ENCODE peak calls at places on chromosomes 3 and 15, in seven cellular contexts. L is choroid plexus epithelial cell, P is foreskin fibroblast, R is upper lobe of right lung, F is WTC11, E is GM20000, N is NB4. H is an unnamed sample.

GRCh38 chr3:89635137-89635536 is 527.7 kb downstream of the EPHA3 start:
- DNase-seq in L (no peak), P (no peak), R (no peak), F (no peak), E (no peak), N (no peak), H (no peak)

GRCh38 chr3:146368882-146369523 is 100.4 kb downstream of the PLSCR2 start:
- DNase-seq in L (no peak), P (no peak), R (no peak), F (no peak), E (no peak), N (no peak), H (no peak)

GRCh38 chr3:123750659-123751420 is 133.3 kb downstream of the MYLK start:
- DNase-seq in L (peak), P (peak), R (no peak), F (no peak), E (no peak), N (no peak), H (no peak)

GRCh38 chr15:49084285-49084570 is 38.0 kb upstream of the SECISBP2L start:
- DNase-seq in L (no peak), P (no peak), R (no peak), F (no peak), E (no peak), N (no peak), H (no peak)

GRCh38 chr3:70245746-70246525 is 66.5 kb downstream of the MDFIC2 start:
- DNase-seq in L (no peak), P (no peak), R (no peak), F (no peak), E (no peak), N (no peak), H (no peak)

GRCh38 chr3:23712656-23713559 is 92.8 kb upstream of the UBE2E1 start:
- DNase-seq in L (peak), P (peak), R (no peak), F (peak), E (no peak), N (no peak), H (no peak)

GRCh38 chr15:81113861-81114261 is 20.2 kb upstream of the CFAP161 start:
- DNase-seq in L (peak), P (no peak), R (no peak), F (no peak), E (no peak), N (no peak), H (no peak)

GRCh38 chr15:38260077-38260476 is 7.4 kb downstream of the SPRED1 start:
- DNase-seq in L (peak), P (peak), R (no peak), F (no peak), E (no peak), N (no peak), H (no peak)

GRCh38 chr3:24450142-24450932 is 44.3 kb downstream of the THRB start:
- DNase-seq in L (no peak), P (no peak), R (no peak), F (no peak), E (no peak), N (no peak), H (no peak)

GRCh38 chr3:121473001-121473400 is 72.8 kb downstream of the POLQ start:
- DNase-seq in L (no peak), P (no peak), R (no peak), F (no peak), E (no peak), N (no peak), H (no peak)

GRCh38 chr15:64369078-64369607 is 12.1 kb downstream of the PCLAF start:
- DNase-seq in L (peak), P (peak), R (no peak), F (no peak), E (no peak), N (no peak), H (no peak)

GRCh38 chr15:90351479-90352108 is 490 bp upstream of the ZNF774 start:
- DNase-seq in L (no peak), P (no peak), R (peak), F (peak), E (peak), N (no peak), H (no peak)

GRCh38 chr15:48675436-48675835 is 29.9 kb upstream of the FBN1 start:
- DNase-seq in L (no peak), P (peak), R (no peak), F (no peak), E (no peak), N (no peak), H (no peak)

GRCh38 chr15:70698412-70698811 is 64.9 kb downstream of the UACA start:
- DNase-seq in L (no peak), P (no peak), R (no peak), F (no peak), E (no peak), N (no peak), H (no peak)

GRCh38 chr3:31695280-31696008 is 162.7 kb downstream of the STT3B start:
- DNase-seq in L (peak), P (no peak), R (no peak), F (peak), E (peak), N (peak), H (no peak)

GRCh38 chr15:73872370-73872769 is 994 bp upstream of the TBC1D21 start:
- DNase-seq in L (peak), P (peak), R (no peak), F (no peak), E (no peak), N (no peak), H (no peak)

GRCh38 chr3:27357665-27358258 is 11.4 kb downstream of the NEK10 start:
- DNase-seq in L (peak), P (peak), R (no peak), F (peak), E (peak), N (peak), H (peak)

GRCh38 chr15:72472907-72473669 is 1.0 kb upstream of the ARIH1 start:
- DNase-seq in L (peak), P (peak), R (no peak), F (no peak), E (no peak), N (peak), H (no peak)

GRCh38 chr3:171156455-171157005 is 130.0 kb upstream of the SLC2A2 start:
- DNase-seq in L (no peak), P (no peak), R (no peak), F (no peak), E (no peak), N (no peak), H (no peak)

GRCh38 chr15:85597155-85597815 is 197.4 kb downstream of the KLHL25 start:
- DNase-seq in L (no peak), P (no peak), R (no peak), F (no peak), E (no peak), N (no peak), H (no peak)

GRCh38 chr15:90212221-90213079 is 11.3 kb downstream of the SEMA4B start:
- DNase-seq in L (no peak), P (peak), R (no peak), F (no peak), E (no peak), N (no peak), H (no peak)

GRCh38 chr3:194950906-194951628 is 265.4 kb downstream of the FAM43A start:
- DNase-seq in L (peak), P (no peak), R (no peak), F (no peak), E (no peak), N (no peak), H (no peak)

GRCh38 chr3:48678056-48678455 is 7.7 kb downstream of the NCKIPSD start:
- DNase-seq in L (no peak), P (peak), R (no peak), F (no peak), E (no peak), N (no peak), H (no peak)

GRCh38 chr3:122799322-122799721 is 4.5 kb downstream of the SLC49A4 start:
- DNase-seq in L (no peak), P (no peak), R (no peak), F (no peak), E (no peak), N (no peak), H (no peak)

GRCh38 chr15:85748729-85749128 is 46.0 kb downstream of the KLHL25 start:
- DNase-seq in L (no peak), P (no peak), R (no peak), F (peak), E (no peak), N (no peak), H (no peak)

GRCh38 chr3:193010191-193010590 is 92.5 kb upstream of the MB21D2 start:
- DNase-seq in L (no peak), P (peak), R (no peak), F (no peak), E (no peak), N (no peak), H (no peak)

GRCh38 chr3:51557993-51558392 is 19.5 kb downstream of the RAD54L2 start:
- DNase-seq in L (no peak), P (no peak), R (no peak), F (no peak), E (no peak), N (no peak), H (no peak)

GRCh38 chr15:60590935-60591490 is 112.1 kb upstream of the ICE2 start:
- DNase-seq in L (peak), P (peak), R (peak), F (peak), E (peak), N (peak), H (peak)
- TF ChIP-seq CTCF in L (no peak), P (no peak), R (no peak), F (no peak), E (no peak), N (no peak), H (no peak)

GRCh38 chr3:179322481-179323196 is at the start of gene ZNF639:
- DNase-seq in L (peak), P (peak), R (peak), F (peak), E (peak), N (peak), H (peak)

GRCh38 chr3:179318876-179319275 is 4.0 kb upstream of the ZNF639 start:
- DNase-seq in L (no peak), P (no peak), R (no peak), F (no peak), E (no peak), N (no peak), H (no peak)

GRCh38 chr3:179321585-179322322 is 1.1 kb upstream of the ZNF639 start:
- DNase-seq in L (peak), P (peak), R (no peak), F (peak), E (no peak), N (peak), H (peak)

GRCh38 chr3:179324270-179324754 is 1.5 kb downstream of the ZNF639 start:
- DNase-seq in L (peak), P (peak), R (no peak), F (no peak), E (peak), N (peak), H (peak)

DNA sequence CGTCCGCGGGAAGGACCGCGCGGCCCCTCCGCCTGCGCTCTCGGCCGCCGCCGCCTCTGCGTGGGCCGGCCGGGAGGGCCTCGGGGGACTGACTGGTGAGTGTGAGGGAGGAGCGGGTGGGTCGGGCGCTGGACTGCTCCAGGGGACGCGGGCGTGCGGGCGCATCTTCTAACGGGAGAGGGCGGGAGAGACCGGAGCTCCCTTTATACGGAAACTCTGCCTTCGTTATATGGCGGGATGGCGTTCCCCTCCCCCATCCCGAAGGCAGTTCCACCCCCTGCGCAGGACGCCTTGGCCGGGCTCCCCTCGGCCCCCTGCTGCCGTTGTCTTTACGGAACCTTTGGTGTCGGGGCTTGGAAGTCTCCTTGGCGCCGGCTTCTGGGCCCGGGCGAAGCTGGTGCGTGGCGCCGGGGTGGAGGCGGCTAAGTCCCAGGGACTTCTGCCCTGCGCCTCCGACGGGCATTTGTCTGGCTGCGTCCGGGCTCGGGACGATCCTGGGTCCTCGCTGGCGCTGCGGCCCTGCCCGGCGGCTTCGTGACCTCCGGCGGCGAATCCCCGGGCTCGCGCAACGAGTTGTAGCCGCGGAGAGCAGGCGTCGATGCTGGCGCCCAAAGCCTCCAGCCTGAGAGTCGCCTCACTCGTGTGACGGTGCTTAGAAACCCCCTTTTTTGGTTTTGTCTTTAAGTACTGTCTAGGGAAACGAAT is 518 bp downstream of the ZNF639 start:
- DNase-seq in L (peak), P (peak), R (peak), F (peak), E (peak), N (peak), H (peak)
- TF ChIP-seq CTCF in L (no peak), P (no peak), R (no peak), F (no peak), E (no peak), N (no peak), H (no peak)

GRCh38 chr3:126956866-126957650 is 25.9 kb upstream of the PLXNA1 start:
- DNase-seq in L (no peak), P (no peak), R (peak), F (peak), E (no peak), N (no peak), H (no peak)
- TF ChIP-seq CTCF in L (no peak), P (no peak), R (no peak), F (no peak), E (no peak), N (no peak), H (no peak)

GRCh38 chr3:11379238-11379823 is 107.1 kb downstream of the ATG7 start:
- DNase-seq in L (peak), P (peak), R (no peak), F (no peak), E (peak), N (peak), H (peak)
- TF ChIP-seq CTCF in L (peak), P (peak), R (peak), F (peak), E (no peak), N (no peak), H (peak)

GRCh38 chr3:16871915-16872842 is 12.6 kb upstream of the PLCL2 start:
- DNase-seq in L (peak), P (no peak), R (no peak), F (no peak), E (no peak), N (peak), H (no peak)

GRCh38 chr3:16866447-16867025 is 18.2 kb upstream of the PLCL2 start:
- DNase-seq in L (peak), P (peak), R (no peak), F (no peak), E (no peak), N (peak), H (no peak)

GRCh38 chr3:16865335-16865734 is 19.4 kb upstream of the PLCL2 start:
- DNase-seq in L (no peak), P (no peak), R (no peak), F (no peak), E (no peak), N (no peak), H (no peak)

GRCh38 chr3:16869606-16870005 is 15.1 kb upstream of the PLCL2 start:
- DNase-seq in L (no peak), P (no peak), R (no peak), F (no peak), E (no peak), N (peak), H (no peak)

GRCh38 chr3:16868513-16868912 is 16.2 kb upstream of the PLCL2 start:
- DNase-seq in L (no peak), P (no peak), R (no peak), F (no peak), E (no peak), N (no peak), H (no peak)
- TF ChIP-seq CTCF in L (no peak), P (no peak), R (no peak), F (no peak), E (no peak), N (no peak), H (no peak)